ENCODE peak calls at places on chromosomes 7 and 10, in six cellular contexts. X is central memory CD4-positive, alpha-beta T cell; C is NCI-H1930; R is activated CD4-positive, alpha-beta T cell treated with anti-CD3 and anti-CD28 coated beads, Interleukin-2, amount 10 ng/mL, durations not matched to agents 7 days and 5 days; Y is NCI-H146; M is midbrain. W is an unnamed sample.

GRCh38 chr10:11245981-11246590 is 228.4 kb downstream of the CELF2 start:
- DNase-seq in Y (no peak), M (no peak), X (no peak), C (no peak), R (no peak), W (no peak)

GRCh38 chr10:52720018-52720417 is 52.6 kb downstream of the MBL2 start:
- DNase-seq in R (no peak), X (no peak), M (no peak), Y (no peak), C (no peak), W (no peak)

GRCh38 chr10:60762554-60762953 is 15.7 kb upstream of the CDK1 start:
- DNase-seq in R (no peak), C (no peak), Y (peak), M (no peak), X (no peak), W (no peak)

GRCh38 chr10:32459072-32459703 is 13.2 kb downstream of the CCDC7 start:
- DNase-seq in M (no peak), X (peak), R (peak), Y (no peak), C (no peak), W (no peak)

GRCh38 chr10:49678827-49679479 is 498 bp upstream of the C10orf53 start:
- DNase-seq in X (no peak), C (no peak), Y (no peak), M (no peak), R (no peak), W (no peak)

GRCh38 chr7:54841772-54842707 is 83.0 kb upstream of the SEC61G start:
- DNase-seq in M (no peak), Y (no peak), R (no peak), C (no peak), X (no peak), W (no peak)

GRCh38 chr10:102112210-102112817 is 7.9 kb downstream of the LDB1 start:
- DNase-seq in M (no peak), X (no peak), C (no peak), Y (no peak), R (no peak), W (no peak)

GRCh38 chr7:240887-241421 is 48.6 kb downstream of the FAM20C start:
- DNase-seq in R (no peak), C (no peak), X (no peak), M (no peak), Y (no peak), W (no peak)

GRCh38 chr10:60123172-60123571 is 216.8 kb upstream of the CCDC6 start:
- DNase-seq in M (no peak), X (no peak), C (no peak), R (no peak), Y (no peak), W (no peak)

GRCh38 chr7:26305048-26305868 is 13.6 kb downstream of the SNX10 start:
- DNase-seq in Y (no peak), C (no peak), X (no peak), M (no peak), R (peak), W (no peak)

GRCh38 chr7:141708053-141708452 is at the start of gene WEE2:
- DNase-seq in X (no peak), R (no peak), M (no peak), C (peak), Y (peak), W (no peak)

GRCh38 chr7:100682991-100683658 is 9.6 kb downstream of the GNB2 start:
- DNase-seq in C (no peak), R (no peak), X (no peak), M (no peak), Y (no peak), W (no peak)

GRCh38 chr7:40880581-40880980 is 745.8 kb downstream of the SUGCT start:
- DNase-seq in M (no peak), X (no peak), C (no peak), R (no peak), Y (no peak), W (no peak)

GRCh38 chr7:84263106-84263505 is 68.5 kb upstream of the SEMA3A start:
- DNase-seq in M (no peak), C (no peak), R (no peak), X (no peak), Y (no peak), W (no peak)